ENCODE peak calls at places on chromosomes 16 and 17, in nine cellular contexts. J is stomach, Z is breast epithelium, O is GM23338, T is sigmoid colon, K is SK-N-SH, Y is K562, M is transverse colon, X is prostate gland. N is an unnamed sample.

GRCh38 chr17:78168906-78169793 is 769 bp downstream of the SYNGR2 start:
- DNase-seq in K (peak), T (no peak), Y (peak), J (peak), M (peak), X (peak), O (peak), Z (no peak), N (peak)

GRCh38 chr17:34562387-34562786 is 17.0 kb upstream of the TMEM132E start:
- DNase-seq in O (peak), X (no peak), J (no peak), Y (peak), T (no peak), Z (no peak), K (peak), M (no peak), N (no peak)

GRCh38 chr17:19384723-19385391 is 2.1 kb downstream of the MFAP4 start:
- DNase-seq in X (peak), T (peak), M (peak), Z (peak), O (peak), K (peak), Y (peak), J (peak), N (peak)

GRCh38 chr17:74526681-74527080 is 4.6 kb downstream of the CD300LB start:
- DNase-seq in J (no peak), O (no peak), Y (no peak), T (no peak), M (no peak), K (no peak), X (no peak), Z (no peak), N (peak)

GRCh38 chr16:51666074-51666473 is 515.0 kb upstream of the SALL1 start:
- DNase-seq in X (no peak), O (no peak), M (no peak), Z (no peak), Y (no peak), T (no peak), J (no peak), K (no peak), N (no peak)

GRCh38 chr16:50573947-50574751 is 26.0 kb downstream of the NKD1 start:
- DNase-seq in T (no peak), X (no peak), Z (no peak), K (no peak), J (no peak), M (no peak), O (no peak), Y (no peak), N (no peak)

GRCh38 chr17:21843951-21844590 is 151.7 kb downstream of the KCNJ18 start:
- DNase-seq in O (no peak), J (no peak), K (no peak), Z (no peak), Y (no peak), M (no peak), T (no peak), X (no peak), N (no peak)

GRCh38 chr16:57590654-57591085 is 37.8 kb upstream of the ADGRG1 start:
- DNase-seq in Y (no peak), X (no peak), M (no peak), T (no peak), J (no peak), K (no peak), O (no peak), Z (no peak), N (no peak)

GRCh38 chr16:22970191-22970845 is 156.4 kb downstream of the HS3ST2 start:
- DNase-seq in O (no peak), J (no peak), Z (no peak), T (no peak), M (no peak), K (no peak), Y (no peak), X (no peak), N (peak)

GRCh38 chr16:56263711-56264608 is 72.7 kb downstream of the GNAO1 start:
- DNase-seq in O (no peak), J (no peak), X (no peak), M (no peak), T (peak), Y (peak), K (peak), Z (no peak), N (no peak)

GRCh38 chr17:78774956-78775571 is 7.0 kb downstream of the CYTH1 start:
- DNase-seq in M (peak), J (no peak), T (peak), Y (no peak), O (no peak), X (no peak), K (no peak), Z (no peak), N (no peak)

GRCh38 chr16:84072014-84072413 is 29.4 kb upstream of the SLC38A8 start:
- DNase-seq in J (no peak), M (no peak), Y (no peak), X (no peak), T (no peak), Z (no peak), K (no peak), O (no peak), N (no peak)

GRCh38 chr17:19958023-19958422 is 19.6 kb downstream of the AKAP10 start:
- DNase-seq in X (no peak), J (no peak), O (peak), K (peak), M (no peak), Z (no peak), T (no peak), Y (no peak), N (no peak)

GRCh38 chr16:89413811-89414585 is 76.4 kb downstream of the ANKRD11 start:
- DNase-seq in T (no peak), J (no peak), M (no peak), O (no peak), X (no peak), Z (no peak), K (no peak), Y (peak), N (no peak)

GRCh38 chr16:16093625-16094332 is 129.5 kb downstream of the ABCC6 start:
- DNase-seq in O (no peak), X (no peak), T (no peak), Y (no peak), Z (no peak), J (no peak), K (no peak), M (no peak), N (no peak)

GRCh38 chr16:30179931-30180330 is 3.5 kb upstream of the CORO1A start:
- DNase-seq in J (no peak), X (no peak), Y (no peak), T (no peak), K (no peak), Z (no peak), O (no peak), M (no peak), N (no peak)

GRCh38 chr16:30183961-30184429 is 593 bp downstream of the CORO1A start:
- DNase-seq in Z (no peak), T (peak), O (peak), X (no peak), M (peak), K (peak), Y (no peak), J (peak), N (no peak)

GRCh38 chr16:30180741-30181140 is 2.7 kb upstream of the CORO1A start:
- DNase-seq in T (no peak), Y (no peak), J (no peak), M (no peak), X (no peak), Z (no peak), O (no peak), K (no peak), N (no peak)

GRCh38 chr16:30183236-30183960 is at the start of gene CORO1A:
- DNase-seq in M (peak), J (peak), Z (peak), X (peak), T (peak), O (peak), K (peak), Y (peak), N (peak)

DNA sequence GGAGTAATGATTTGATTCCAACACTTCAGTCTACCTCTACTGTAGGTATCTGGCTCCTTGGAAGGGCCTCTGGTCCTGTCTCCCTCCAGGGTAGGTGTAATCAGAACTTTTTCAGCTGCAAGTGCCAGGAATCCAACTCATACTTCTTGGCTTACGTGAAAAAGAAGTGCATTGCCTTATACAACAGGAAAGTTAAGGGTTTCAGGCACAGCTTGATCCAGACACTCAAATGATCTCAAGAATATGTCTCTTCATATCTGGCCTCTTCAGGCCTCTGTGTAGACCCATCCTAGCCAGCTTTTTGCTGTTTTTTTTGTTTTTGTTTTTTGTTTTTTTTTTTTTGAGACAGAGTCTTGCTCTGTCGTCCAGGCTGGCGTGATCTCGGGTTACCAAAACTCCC is 4.2 kb upstream of the CORO1A start:
- DNase-seq in Z (no peak), J (no peak), O (no peak), X (no peak), M (no peak), K (no peak), T (no peak), Y (no peak), N (no peak)
- H3K4me3 ChIP-seq in Z (no peak), J (no peak), O (no peak), X (no peak), M (no peak), K (no peak), T (no peak), Y (no peak), N (no peak)

DNA sequence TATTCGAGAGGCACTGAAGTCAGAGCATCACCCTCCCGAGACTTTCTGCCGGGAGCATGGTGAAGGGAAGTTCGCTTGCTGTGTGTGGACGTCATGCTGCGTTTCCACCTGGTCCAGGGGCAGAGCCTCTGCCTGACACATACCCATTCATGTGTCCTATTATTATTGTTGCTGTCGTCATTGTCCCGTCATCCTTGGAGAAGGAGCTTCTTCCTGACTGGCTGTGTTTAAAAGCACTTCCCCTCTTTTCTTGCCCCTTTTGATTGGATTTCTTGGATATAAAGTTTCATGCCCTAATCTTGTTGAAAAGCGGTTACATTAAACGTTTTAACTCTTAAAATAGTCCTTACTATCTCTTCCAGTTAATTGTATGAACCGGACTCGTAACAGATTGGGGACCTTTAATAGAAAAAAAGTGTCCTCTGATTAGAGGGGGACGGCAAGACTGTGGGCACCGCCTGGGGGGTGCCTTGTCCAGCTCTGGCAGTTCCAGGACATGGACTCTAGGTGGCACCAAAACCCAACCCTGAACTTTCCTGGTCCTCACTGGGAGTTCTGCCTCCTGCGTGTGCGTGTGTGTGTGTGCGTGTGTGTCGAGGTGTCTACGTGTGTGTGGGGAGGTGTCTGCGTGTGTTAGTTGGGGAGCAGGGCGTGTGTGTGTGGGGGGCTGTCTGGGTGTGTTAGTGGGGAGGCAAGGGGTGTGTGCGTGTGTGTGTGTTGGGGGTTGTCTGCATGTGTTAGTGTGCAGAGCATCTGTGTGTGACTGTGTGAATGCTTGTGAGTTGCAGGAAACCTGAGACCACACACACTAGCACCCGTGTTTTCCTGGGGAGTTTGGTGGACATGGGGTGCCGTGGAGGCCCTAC is 133.3 kb upstream of the CIBAR2 start:
- DNase-seq in Z (peak), K (peak), X (peak), Y (peak), O (peak), T (peak), M (peak), J (peak), N (no peak)
- TF ChIP-seq CTCF in Z (peak), K (peak), X (peak), Y (peak), O (peak), T (peak), M (peak), J (peak), N (peak)

GRCh38 chr17:42307362-42307927 is 19.1 kb downstream of the STAT5A start:
- DNase-seq in Y (no peak), X (no peak), J (no peak), K (no peak), O (no peak), Z (no peak), T (no peak), M (no peak), N (no peak)
- TF ChIP-seq POLR2AphosphoS5 in Y (no peak), X (no peak), J (no peak), K (no peak), O (no peak), Z (no peak), T (no peak), M (no peak), N (no peak)

GRCh38 chr16:67278773-67279295 is 498 bp upstream of the PLEKHG4 start:
- DNase-seq in O (peak), Y (peak), J (no peak), K (peak), X (no peak), Z (no peak), T (no peak), M (peak), N (no peak)

GRCh38 chr16:67279296-67280089 is at the start of gene PLEKHG4:
- DNase-seq in M (peak), Z (peak), Y (no peak), T (peak), K (peak), J (peak), X (peak), O (peak), N (no peak)

GRCh38 chr16:67277999-67278772 is 1.1 kb upstream of the PLEKHG4 start:
- DNase-seq in X (no peak), M (no peak), J (no peak), Z (no peak), O (peak), Y (no peak), T (no peak), K (no peak), N (no peak)

GRCh38 chr16:67280090-67281015 is 1.0 kb downstream of the PLEKHG4 start:
- DNase-seq in M (no peak), K (no peak), Y (no peak), Z (no peak), J (no peak), T (no peak), X (no peak), O (no peak), N (no peak)

DNA sequence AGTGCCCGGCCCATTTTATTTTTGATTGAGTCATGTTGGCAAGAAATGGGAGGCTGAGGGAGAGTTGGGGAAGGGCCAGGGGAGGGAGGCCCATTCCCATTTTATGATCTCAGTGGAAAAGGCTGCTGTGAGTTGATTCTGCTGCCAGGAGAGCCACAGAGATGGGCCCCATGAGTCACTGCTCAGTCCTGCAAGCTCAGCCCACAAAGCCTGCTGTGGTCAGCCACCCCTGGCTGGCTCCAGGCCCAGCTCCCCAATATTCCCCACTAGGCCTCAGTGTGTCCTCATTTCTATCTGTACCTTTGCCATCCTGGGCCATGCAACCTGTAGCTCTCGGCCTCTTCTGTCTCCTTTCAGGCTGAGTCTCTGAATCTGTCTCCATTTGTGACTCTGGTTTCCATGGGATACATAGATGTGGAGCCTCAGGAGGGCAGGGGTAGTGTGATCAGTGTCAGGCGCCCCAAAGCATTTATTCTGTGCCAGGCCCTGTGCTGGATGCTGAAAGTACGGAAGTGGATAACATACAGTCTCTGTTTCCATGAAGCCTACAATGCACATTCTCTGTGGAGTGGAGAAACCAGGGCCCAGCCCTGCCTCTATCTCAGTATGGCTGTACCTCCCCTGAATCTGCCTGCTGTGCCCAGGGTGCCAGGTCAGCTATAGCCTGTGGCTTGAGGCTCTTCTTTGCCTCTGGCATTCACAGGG is 1.9 kb upstream of the PLEKHG4 start:
- DNase-seq in M (peak), K (no peak), J (no peak), T (peak), Z (peak), X (no peak), Y (peak), O (no peak), N (no peak)
- H3K4me3 ChIP-seq in M (no peak), K (peak), J (no peak), T (no peak), Z (peak), X (no peak), Y (peak), O (no peak), N (no peak)

DNA sequence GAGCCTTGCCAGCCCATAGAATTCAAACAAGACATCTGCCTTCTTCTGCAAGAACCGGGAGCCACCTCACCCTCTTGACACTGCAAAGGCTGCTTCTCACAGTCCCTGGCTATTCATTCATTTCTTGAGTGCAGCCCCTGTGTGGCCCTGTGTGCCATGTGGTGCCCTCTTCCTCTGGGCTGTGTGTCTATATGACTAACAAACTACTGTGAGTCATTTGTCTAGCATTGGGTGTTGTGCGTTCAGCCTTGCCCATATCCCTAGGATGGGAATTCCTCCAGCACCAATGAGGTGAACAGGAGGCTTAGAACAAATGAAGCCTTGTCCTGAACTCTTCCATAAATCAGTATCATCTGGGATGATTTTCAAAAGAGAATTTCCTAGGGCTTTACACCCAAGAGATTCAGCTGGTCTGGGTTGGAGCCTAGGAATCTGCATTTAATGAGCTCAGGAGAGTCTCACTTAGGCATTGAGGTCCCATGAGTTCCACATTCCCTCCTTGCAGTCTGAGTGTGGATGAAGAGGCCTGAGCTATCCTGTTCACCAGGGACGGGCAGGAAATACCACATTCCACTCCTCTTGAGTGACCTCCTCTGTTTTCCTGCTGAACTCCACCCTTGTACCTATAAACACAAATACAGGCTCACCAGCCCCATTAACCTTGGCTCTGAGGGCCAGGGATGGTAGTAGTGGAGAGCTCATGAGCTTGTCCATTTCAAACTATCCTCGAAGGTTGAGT is 308.7 kb upstream of the N4BP1 start:
- DNase-seq in Y (no peak), J (no peak), O (peak), T (no peak), X (no peak), K (no peak), Z (no peak), M (no peak), N (no peak)
- TF ChIP-seq CTCF in Y (no peak), J (no peak), O (no peak), T (no peak), X (no peak), K (no peak), Z (no peak), M (no peak), N (no peak)

DNA sequence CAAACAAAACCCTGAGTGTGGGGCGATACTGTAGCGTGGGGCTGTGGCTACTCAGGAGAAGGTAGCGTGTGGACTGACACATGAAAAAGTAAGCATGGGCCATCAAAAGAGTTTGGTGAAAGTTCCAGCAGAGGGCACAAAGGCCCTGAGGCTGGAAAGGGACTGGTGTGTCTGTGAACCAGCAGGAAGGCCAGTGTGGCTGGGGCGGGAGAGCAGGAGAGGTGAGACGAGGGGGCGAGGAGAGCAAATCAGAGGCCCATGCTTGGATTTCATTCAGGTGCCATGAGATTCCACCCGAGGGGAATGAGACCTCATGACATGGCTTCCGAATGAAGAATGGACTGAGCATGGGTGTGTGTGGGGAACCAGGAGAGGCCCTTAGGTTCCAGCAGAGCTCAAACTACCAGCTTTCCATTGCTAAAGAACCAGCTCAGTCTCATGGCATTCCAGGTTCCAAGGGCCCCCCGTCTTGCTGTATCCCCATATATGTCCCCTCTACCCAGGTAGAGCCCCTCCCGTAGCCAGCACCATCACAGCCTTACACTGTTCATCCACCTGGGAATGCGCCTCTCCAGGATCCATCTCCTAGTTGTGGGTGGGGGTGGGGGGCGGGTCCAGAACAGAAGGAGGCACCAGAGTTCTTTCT is 31.1 kb downstream of the TRPV2 start:
- DNase-seq in J (no peak), K (no peak), T (no peak), Z (no peak), X (no peak), M (no peak), Y (no peak), O (peak), N (no peak)
- TF ChIP-seq POLR2AphosphoS5 in J (no peak), K (no peak), T (no peak), Z (no peak), X (no peak), M (no peak), Y (no peak), O (no peak), N (no peak)

GRCh38 chr16:86619263-86619935 is 41.0 kb downstream of the FOXL1 start:
- DNase-seq in Z (no peak), K (no peak), M (no peak), O (peak), T (no peak), X (no peak), Y (peak), J (no peak), N (no peak)

GRCh38 chr16:86616906-86617305 is 38.6 kb downstream of the FOXL1 start:
- DNase-seq in M (no peak), Z (no peak), K (no peak), Y (no peak), O (no peak), T (no peak), X (no peak), J (no peak), N (no peak)

GRCh38 chr16:86620184-86620583 is 41.8 kb downstream of the FOXL1 start:
- DNase-seq in Z (no peak), J (no peak), O (no peak), T (no peak), K (no peak), Y (no peak), M (no peak), X (no peak), N (no peak)

GRCh38 chr16:86621966-86622365 is 43.6 kb downstream of the FOXL1 start:
- DNase-seq in M (no peak), Z (no peak), X (no peak), K (no peak), Y (no peak), J (no peak), O (no peak), T (no peak), N (no peak)

GRCh38 chr16:86618431-86619262 is 40.3 kb downstream of the FOXL1 start:
- DNase-seq in J (no peak), K (no peak), T (no peak), M (no peak), O (no peak), X (no peak), Y (no peak), Z (no peak), N (no peak)
- H3K4me3 ChIP-seq in J (no peak), K (peak), T (no peak), M (peak), O (no peak), X (no peak), Y (no peak), Z (peak), N (no peak)

GRCh38 chr17:30454635-30455034 is 22.6 kb upstream of the GOSR1 start:
- DNase-seq in X (no peak), M (no peak), Z (no peak), O (no peak), J (no peak), K (no peak), T (no peak), Y (no peak), N (no peak)
- TF ChIP-seq CTCF in X (no peak), M (no peak), Z (no peak), O (no peak), J (no peak), K (no peak), T (no peak), Y (no peak), N (no peak)

N was measured in esophagus muscularis mucosa.